ENCODE peak calls at places on chromosomes 4 and X, in six cellular contexts. S is ovary, H is hepatocyte, B is SJSA1, Q is uterus, N is neuronal stem cell. M is an unnamed sample.

GRCh38 chr4:143397887-143398286 is 61.2 kb downstream of the GAB1 start:
- DNase-seq in S (no peak), H (no peak), B (no peak), Q (no peak), N (no peak), M (no peak)

GRCh38 chrX:134377537-134377936 is 82.4 kb upstream of the HPRT1 start:
- DNase-seq in S (no peak), H (peak), B (peak), Q (no peak), N (no peak), M (no peak)

GRCh38 chrX:14936561-14936960 is 63.3 kb downstream of the MOSPD2 start:
- DNase-seq in S (no peak), H (peak), B (peak), Q (peak), N (no peak), M (no peak)

GRCh38 chr4:120636120-120636630 is 286.4 kb downstream of the PRDM5 start:
- DNase-seq in S (no peak), H (no peak), B (no peak), Q (no peak), N (no peak), M (no peak)

GRCh38 chr4:102869569-102870227 is 906 bp downstream of the CISD2 start:
- DNase-seq in S (no peak), H (no peak), B (no peak), Q (no peak), N (no peak), M (no peak)

GRCh38 chr4:7806080-7806630 is 133.5 kb downstream of the AFAP1 start:
- DNase-seq in S (peak), H (no peak), B (no peak), Q (peak), N (no peak), M (peak)

GRCh38 chr4:31104033-31104432 is 383.9 kb downstream of the PCDH7 start:
- DNase-seq in S (no peak), H (no peak), B (no peak), Q (no peak), N (no peak), M (no peak)

GRCh38 chr4:173139561-173139960 is 29.1 kb upstream of the GALNT7 start:
- DNase-seq in S (no peak), H (no peak), B (no peak), Q (no peak), N (no peak), M (no peak)

GRCh38 chrX:25523574-25523973 is 507.8 kb upstream of the ARX start:
- DNase-seq in S (no peak), H (peak), B (no peak), Q (no peak), N (peak), M (no peak)

GRCh38 chr4:161937596-161937995 is 226.2 kb downstream of the FSTL5 start:
- DNase-seq in S (no peak), H (no peak), B (no peak), Q (no peak), N (no peak), M (no peak)

GRCh38 chrX:52509916-52510315 is 6.9 kb downstream of the XAGE1B start:
- DNase-seq in S (no peak), H (no peak), B (no peak), Q (no peak), N (no peak), M (no peak)

GRCh38 chr4:48944659-48945290 is 38.2 kb upstream of the OCIAD2 start:
- DNase-seq in S (no peak), H (no peak), B (no peak), Q (no peak), N (no peak), M (no peak)

GRCh38 chr4:120454788-120455187 is 388.1 kb upstream of the MAD2L1 start:
- DNase-seq in S (no peak), H (no peak), B (no peak), Q (no peak), N (no peak), M (no peak)

GRCh38 chr4:6112606-6113290 is 87.6 kb downstream of the JAKMIP1 start:
- DNase-seq in S (no peak), H (no peak), B (no peak), Q (no peak), N (no peak), M (no peak)

GRCh38 chrX:154462396-154462795 is 4.3 kb downstream of the PLXNA3 start:
- DNase-seq in S (no peak), H (no peak), B (no peak), Q (no peak), N (no peak), M (peak)

GRCh38 chr4:165085946-165086345 is 26.7 kb downstream of the TMEM192 start:
- DNase-seq in S (no peak), H (no peak), B (no peak), Q (no peak), N (no peak), M (no peak)

GRCh38 chr4:1767770-1768366 is 25.2 kb upstream of the FGFR3 start:
- DNase-seq in S (no peak), H (peak), B (no peak), Q (no peak), N (no peak), M (peak)

GRCh38 chrX:134849390-134849789 is 141.4 kb upstream of the SMIM10 start:
- DNase-seq in S (no peak), H (no peak), B (no peak), Q (no peak), N (no peak), M (no peak)

GRCh38 chr4:157984285-157984911 is 188.4 kb downstream of the GASK1B start:
- DNase-seq in S (no peak), H (no peak), B (no peak), Q (no peak), N (no peak), M (no peak)

GRCh38 chr4:168723020-168723419 is 226.2 kb downstream of the PALLD start:
- DNase-seq in S (no peak), H (no peak), B (no peak), Q (no peak), N (no peak), M (no peak)

GRCh38 chr4:57504139-57504538 is 394.0 kb upstream of the IGFBP7 start:
- DNase-seq in S (no peak), H (no peak), B (no peak), Q (no peak), N (no peak), M (no peak)

GRCh38 chr4:107473126-107473525 is 246.9 kb downstream of the PAPSS1 start:
- DNase-seq in S (no peak), H (no peak), B (no peak), Q (no peak), N (no peak), M (no peak)

GRCh38 chr4:23484689-23485088 is 405.2 kb downstream of the PPARGC1A start:
- DNase-seq in S (no peak), H (no peak), B (no peak), Q (no peak), N (no peak), M (no peak)

GRCh38 chr4:6391852-6392188 is 80.6 kb downstream of the PPP2R2C start:
- DNase-seq in S (no peak), H (no peak), B (no peak), Q (no peak), N (no peak), M (no peak)

GRCh38 chr4:76947369-76947768 is 2.2 kb upstream of the SEPTIN11 start:
- DNase-seq in S (no peak), H (no peak), B (no peak), Q (no peak), N (no peak), M (no peak)

GRCh38 chr4:73943555-73943954 is 38.3 kb downstream of the PF4 start:
- DNase-seq in S (no peak), H (no peak), B (no peak), Q (no peak), N (no peak), M (no peak)

DNA sequence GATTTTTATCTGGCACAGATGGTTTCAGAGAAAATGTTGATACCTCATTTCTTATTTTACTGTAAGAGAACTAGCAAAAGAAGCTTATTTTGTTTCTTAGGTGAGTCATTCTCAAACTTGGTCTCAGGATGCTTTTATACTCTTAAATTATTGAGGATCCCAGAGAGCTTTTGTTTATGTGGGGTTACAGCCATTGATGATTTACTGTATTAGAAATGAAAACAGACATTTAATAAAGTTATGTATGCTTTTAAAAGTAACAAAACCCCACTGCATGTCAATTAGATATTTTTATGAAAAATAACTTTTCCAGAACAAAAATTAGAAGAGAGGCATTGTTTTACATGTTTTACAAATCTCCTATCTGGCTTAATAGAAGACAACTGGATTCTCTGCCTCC is 12.1 kb downstream of the USP9X start:
- DNase-seq in S (no peak), H (no peak), B (no peak), Q (no peak), N (no peak), M (no peak)
- H3K27ac ChIP-seq in S (no peak), H (no peak), B (no peak), Q (no peak), N (no peak), M (no peak)

GRCh38 chr4:99300934-99301333 is 10.1 kb upstream of the ADH1A start:
- DNase-seq in S (peak), H (peak), B (no peak), Q (peak), N (no peak), M (peak)

GRCh38 chr4:99305638-99306380 is 15.0 kb upstream of the ADH1A start:
- DNase-seq in S (no peak), H (no peak), B (no peak), Q (no peak), N (no peak), M (no peak)

DNA sequence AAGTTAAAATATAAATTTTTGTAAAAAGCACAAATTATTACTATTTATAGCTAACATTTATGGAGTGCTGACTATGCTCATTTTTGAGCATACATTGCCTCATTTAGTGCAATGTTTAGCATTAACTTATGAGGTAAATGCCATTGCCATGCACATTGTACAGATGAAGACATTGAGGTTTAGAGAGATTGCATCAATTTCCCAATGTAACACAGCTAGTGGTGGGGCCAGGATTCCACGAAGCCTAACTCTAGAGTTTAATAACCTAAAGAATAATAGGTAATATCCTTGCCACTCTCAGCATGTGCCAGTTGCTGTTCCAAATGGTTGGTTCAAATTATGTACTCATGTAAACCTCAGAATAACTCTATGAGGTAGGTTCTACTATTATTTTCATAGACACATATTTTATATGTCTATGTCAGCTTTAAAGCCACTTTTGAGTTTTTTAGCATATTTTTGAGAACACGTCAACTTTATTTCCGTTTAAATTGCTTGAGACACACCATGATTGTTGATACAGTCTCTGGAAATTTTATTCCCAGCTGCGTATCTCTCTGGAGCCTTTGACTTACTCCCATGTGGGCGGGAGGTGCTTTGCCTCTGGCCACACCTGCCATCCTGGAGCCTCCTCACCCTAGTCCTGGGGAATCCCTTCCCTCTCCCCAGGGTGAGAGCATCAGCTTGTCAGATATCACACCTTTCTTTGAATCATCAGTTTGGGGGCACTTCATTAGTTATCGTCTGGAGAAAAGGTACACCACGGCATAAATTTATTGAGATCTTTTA is 10.8 kb upstream of the ADH1A start:
- DNase-seq in S (no peak), H (no peak), B (no peak), Q (no peak), N (no peak), M (no peak)
- H3K27ac ChIP-seq in S (no peak), H (peak), B (no peak), Q (peak), N (no peak), M (peak)

DNA sequence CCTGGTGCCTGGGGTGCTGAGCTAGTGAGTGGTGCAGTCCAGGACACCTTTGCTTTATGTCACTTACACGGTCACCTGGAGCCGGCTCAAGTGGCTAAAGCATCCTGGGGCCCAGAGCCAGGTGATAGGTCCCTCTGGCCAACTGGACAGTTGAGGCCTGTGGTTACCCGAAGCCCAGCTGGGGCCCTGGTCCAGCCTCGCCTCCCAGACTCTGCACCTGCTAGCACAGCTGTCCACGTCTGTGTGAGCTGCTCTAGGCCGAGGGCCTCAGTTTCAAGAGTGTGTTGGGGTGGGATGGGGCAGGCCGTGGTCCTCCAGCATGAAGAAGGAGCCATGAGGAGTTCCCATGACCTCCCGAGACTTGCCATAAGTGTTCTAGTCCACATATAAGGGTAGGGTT is 7.7 kb upstream of the ADD1 start:
- DNase-seq in S (peak), H (peak), B (no peak), Q (no peak), N (no peak), M (peak)
- H3K27ac ChIP-seq in S (no peak), H (no peak), B (no peak), Q (no peak), N (no peak), M (no peak)

DNA sequence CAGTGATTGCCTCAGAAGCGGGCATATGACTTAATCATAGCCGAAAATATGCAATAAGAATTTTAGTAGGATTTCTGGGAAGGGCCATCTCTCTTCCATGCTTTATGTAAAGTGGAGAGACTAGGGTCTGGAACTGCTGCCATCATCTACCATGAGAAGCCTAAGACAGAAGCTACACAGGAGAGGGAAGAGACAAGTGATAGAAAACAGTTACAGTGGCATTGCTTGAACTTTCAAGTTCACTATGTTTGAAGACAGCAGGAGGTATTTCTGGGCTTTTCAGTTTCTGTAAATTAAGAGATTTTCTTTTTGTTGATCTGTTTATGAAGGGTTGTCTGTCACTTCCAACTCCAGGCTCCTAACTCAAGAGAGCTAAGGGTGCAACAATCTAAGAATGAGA is 62.5 kb downstream of the ZNF330 start:
- DNase-seq in S (no peak), H (no peak), B (no peak), Q (no peak), N (no peak), M (no peak)
- H3K27ac ChIP-seq in S (no peak), H (no peak), B (no peak), Q (no peak), N (no peak), M (no peak)

GRCh38 chr4:13555325-13555724 is 11.0 kb upstream of the NKX3-2 start:
- DNase-seq in S (no peak), H (no peak), B (no peak), Q (no peak), N (no peak), M (no peak)

GRCh38 chr4:13561673-13562072 is 17.4 kb upstream of the NKX3-2 start:
- DNase-seq in S (no peak), H (no peak), B (no peak), Q (no peak), N (no peak), M (no peak)

GRCh38 chr4:13558881-13559280 is 14.6 kb upstream of the NKX3-2 start:
- DNase-seq in S (no peak), H (no peak), B (no peak), Q (no peak), N (no peak), M (no peak)

GRCh38 chr4:13562876-13563275 is 18.6 kb upstream of the NKX3-2 start:
- DNase-seq in S (no peak), H (no peak), B (no peak), Q (no peak), N (no peak), M (no peak)

GRCh38 chr4:13559414-13559813 is 15.1 kb upstream of the NKX3-2 start:
- DNase-seq in S (no peak), H (no peak), B (no peak), Q (no peak), N (no peak), M (no peak)
- H3K27ac ChIP-seq in S (no peak), H (no peak), B (peak), Q (no peak), N (no peak), M (no peak)

DNA sequence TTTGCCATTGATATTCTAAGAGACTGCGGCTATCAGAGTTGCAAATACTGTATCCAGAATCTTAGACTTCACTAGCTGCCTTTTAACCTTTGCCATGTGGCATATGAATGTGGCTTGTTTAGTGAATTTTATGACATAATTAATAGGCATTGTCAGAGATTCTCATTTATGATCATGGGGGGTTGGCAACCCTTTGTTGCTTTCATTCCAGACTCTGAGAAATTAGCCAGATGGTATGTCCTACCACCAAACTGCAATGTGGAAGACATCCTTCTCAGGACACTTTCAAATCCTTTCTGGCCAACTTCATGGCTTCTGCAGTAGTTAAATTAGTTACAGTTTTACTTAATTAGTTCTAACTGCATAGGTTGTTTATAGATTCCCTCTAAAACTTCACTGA is 497.8 kb downstream of the STPG2 start:
- DNase-seq in S (no peak), H (no peak), B (no peak), Q (no peak), N (no peak), M (no peak)
- H3K27ac ChIP-seq in S (no peak), H (no peak), B (no peak), Q (no peak), N (no peak), M (no peak)

GRCh38 chrX:130339408-130340222 is at the start of gene SLC25A14:
- DNase-seq in S (peak), H (peak), B (peak), Q (peak), N (peak), M (peak)

GRCh38 chrX:130343411-130343810 is 3.7 kb downstream of the SLC25A14 start:
- DNase-seq in S (no peak), H (no peak), B (no peak), Q (no peak), N (no peak), M (no peak)

GRCh38 chrX:130336531-130336930 is 3.2 kb upstream of the SLC25A14 start:
- DNase-seq in S (no peak), H (no peak), B (no peak), Q (no peak), N (no peak), M (no peak)

GRCh38 chrX:130340271-130340670 is 552 bp downstream of the SLC25A14 start:
- DNase-seq in S (no peak), H (no peak), B (no peak), Q (no peak), N (peak), M (no peak)
- H3K27ac ChIP-seq in S (no peak), H (peak), B (peak), Q (peak), N (no peak), M (peak)

M was measured in right cardiac atrium.